ENCODE peak calls at places on chromosomes 16 and 17, in nine cellular contexts. N, R, M, Y, U, K, B, J and Q are unnamed samples.

GRCh38 chr16:78686601-78687000 is 587.1 kb downstream of the WWOX start:
- DNase-seq in N (no peak), R (no peak), M (no peak), Y (peak), U (no peak), K (no peak), B (no peak), J (no peak), Q (no peak)

GRCh38 chr17:67194134-67194533 is 50.9 kb downstream of the HELZ start:
- DNase-seq in N (no peak), R (no peak), M (no peak), Y (peak), U (no peak), K (no peak), B (no peak), J (no peak), Q (no peak)

GRCh38 chr16:2835638-2836493 is 5.8 kb downstream of the ZG16B start:
- DNase-seq in N (peak), R (no peak), M (no peak), Y (peak), U (peak), K (no peak), B (no peak), J (no peak), Q (no peak)

GRCh38 chr17:21304091-21304490 is 19.6 kb downstream of the MAP2K3 start:
- DNase-seq in N (peak), R (no peak), M (no peak), Y (no peak), U (no peak), K (no peak), B (no peak), J (peak), Q (no peak)

GRCh38 chr16:81642943-81643342 is 136.1 kb upstream of the PLCG2 start:
- DNase-seq in N (no peak), R (no peak), M (no peak), Y (no peak), U (no peak), K (no peak), B (no peak), J (no peak), Q (no peak)

GRCh38 chr16:8564934-8565345 is 25.4 kb downstream of the TMEM114 start:
- DNase-seq in N (no peak), R (no peak), M (no peak), Y (no peak), U (no peak), K (no peak), B (no peak), J (no peak), Q (no peak)

GRCh38 chr16:67652578-67653130 is 7.4 kb downstream of the ACD start:
- DNase-seq in N (no peak), R (no peak), M (no peak), Y (no peak), U (no peak), K (no peak), B (no peak), J (peak), Q (no peak)

GRCh38 chr17:40419559-40420331 is 2.0 kb upstream of the TOP2A start:
- DNase-seq in N (peak), R (no peak), M (no peak), Y (no peak), U (peak), K (no peak), B (no peak), J (no peak), Q (no peak)

GRCh38 chr17:14276535-14277250 is 24.2 kb upstream of the HS3ST3B1 start:
- DNase-seq in N (no peak), R (no peak), M (no peak), Y (no peak), U (no peak), K (no peak), B (no peak), J (no peak), Q (no peak)

GRCh38 chr17:17781591-17782424 is 55.0 kb downstream of the SREBF1 start:
- DNase-seq in N (no peak), R (peak), M (peak), Y (peak), U (no peak), K (peak), B (peak), J (peak), Q (peak)

GRCh38 chr17:77515227-77515626 is 374.5 kb downstream of the SEC14L1 start:
- DNase-seq in N (no peak), R (no peak), M (no peak), Y (no peak), U (no peak), K (no peak), B (no peak), J (no peak), Q (no peak)

GRCh38 chr16:81446318-81447275 is 2.0 kb downstream of the CMIP start:
- DNase-seq in N (no peak), R (no peak), M (no peak), Y (peak), U (no peak), K (no peak), B (no peak), J (peak), Q (no peak)

GRCh38 chr17:14845562-14846335 is 419.4 kb downstream of the PMP22 start:
- DNase-seq in N (no peak), R (no peak), M (no peak), Y (peak), U (no peak), K (no peak), B (no peak), J (no peak), Q (no peak)

GRCh38 chr16:2950773-2951172 is 13.3 kb upstream of the KREMEN2 start:
- DNase-seq in N (no peak), R (no peak), M (no peak), Y (no peak), U (no peak), K (no peak), B (no peak), J (no peak), Q (no peak)

GRCh38 chr17:42339221-42339620 is 49.0 kb downstream of the STAT3 start:
- DNase-seq in N (no peak), R (no peak), M (no peak), Y (no peak), U (no peak), K (no peak), B (no peak), J (no peak), Q (no peak)

GRCh38 chr17:60065136-60065535 is 13.6 kb downstream of the HEATR6 start:
- DNase-seq in N (peak), R (no peak), M (no peak), Y (no peak), U (no peak), K (no peak), B (no peak), J (no peak), Q (no peak)

GRCh38 chr17:76869878-76870714 is 1.9 kb downstream of the MGAT5B start:
- DNase-seq in N (no peak), R (no peak), M (no peak), Y (no peak), U (no peak), K (no peak), B (peak), J (no peak), Q (no peak)

GRCh38 chr17:79088997-79089328 is 14.3 kb downstream of the ENGASE start:
- DNase-seq in N (no peak), R (no peak), M (no peak), Y (no peak), U (no peak), K (no peak), B (no peak), J (no peak), Q (no peak)

GRCh38 chr17:227581-228222 is 46.3 kb upstream of the DOC2B start:
- DNase-seq in N (no peak), R (no peak), M (no peak), Y (no peak), U (no peak), K (no peak), B (no peak), J (peak), Q (no peak)

GRCh38 chr16:78684040-78684611 is 584.7 kb downstream of the WWOX start:
- DNase-seq in N (peak), R (no peak), M (no peak), Y (peak), U (no peak), K (no peak), B (no peak), J (peak), Q (no peak)